ENCODE peak calls at places on chromosomes 5 and 9, in five cellular contexts. B is HEK293T; Q is activated naive CD4-positive, alpha-beta T cell treated with anti-CD3 and anti-CD28 coated beads, Interleukin-2, amount 50 U/mL, for 72 hours; W is stimulated activated CD8-positive, alpha-beta memory T cell treated with anti-CD3 and anti-CD28 coated beads, Interleukin-2, amount 100 ng/mL, for 48 hours; D is dorsolateral prefrontal cortex. O is an unnamed sample.

GRCh38 chr9:104900871-104901270 is 27.1 kb downstream of the ABCA1 start:
- DNase-seq in B (no peak), Q (no peak), W (no peak), D (no peak), O (no peak)

GRCh38 chr9:37100750-37101149 is 19.6 kb upstream of the ZCCHC7 start:
- DNase-seq in B (no peak), Q (no peak), W (no peak), D (no peak), O (no peak)

GRCh38 chr9:126459965-126460843 is 133.6 kb downstream of the MVB12B start:
- DNase-seq in B (no peak), Q (no peak), W (no peak), D (no peak), O (no peak)

GRCh38 chr5:113199122-113199905 is 222.7 kb downstream of the DCP2 start:
- DNase-seq in B (no peak), Q (no peak), W (no peak), D (no peak), O (no peak)

GRCh38 chr9:72354704-72355103 is 10.3 kb downstream of the ZFAND5 start:
- DNase-seq in B (no peak), Q (no peak), W (no peak), D (no peak), O (no peak)

GRCh38 chr5:14806452-14806851 is 65.1 kb downstream of the ANKH start:
- DNase-seq in B (no peak), Q (no peak), W (no peak), D (no peak), O (no peak)

GRCh38 chr9:69019808-69020207 is 5.9 kb upstream of the PRKACG start:
- DNase-seq in B (no peak), Q (no peak), W (no peak), D (no peak), O (no peak)

GRCh38 chr5:142925795-142926194 is 155.6 kb downstream of the ARHGAP26 start:
- DNase-seq in B (no peak), Q (no peak), W (no peak), D (no peak), O (no peak)

GRCh38 chr5:150219861-150220260 is 30.0 kb downstream of the SLC6A7 start:
- DNase-seq in B (no peak), Q (no peak), W (no peak), D (no peak), O (no peak)

GRCh38 chr9:13322828-13323550 is 43.5 kb upstream of the MPDZ start:
- DNase-seq in B (no peak), Q (no peak), W (no peak), D (no peak), O (no peak)

GRCh38 chr9:2214707-2215106 is 199.6 kb downstream of the SMARCA2 start:
- DNase-seq in B (no peak), Q (no peak), W (no peak), D (no peak), O (no peak)

GRCh38 chr9:134616341-134616740 is 25.3 kb upstream of the COL5A1 start:
- DNase-seq in B (no peak), Q (no peak), W (no peak), D (no peak), O (no peak)

GRCh38 chr5:170743876-170744212 is 39.7 kb upstream of the GABRP start:
- DNase-seq in B (no peak), Q (no peak), W (no peak), D (no peak), O (no peak)

GRCh38 chr5:127702913-127703575 is at the start of gene CCDC192:
- DNase-seq in B (no peak), Q (no peak), W (no peak), D (no peak), O (no peak)

GRCh38 chr9:129023036-129023907 is 4.9 kb downstream of the SH3GLB2 start:
- DNase-seq in B (peak; percentile 66), Q (no peak), W (no peak), D (no peak), O (no peak)

GRCh38 chr5:10416868-10417267 is 24.8 kb upstream of the ROPN1L start:
- DNase-seq in B (no peak), Q (no peak), W (no peak), D (no peak), O (no peak)

GRCh38 chr9:115328228-115328627 is 210.3 kb upstream of the TNC start:
- DNase-seq in B (no peak), Q (no peak), W (no peak), D (no peak), O (no peak)

GRCh38 chr9:120856700-120857099 is 14.0 kb upstream of the PSMD5 start:
- DNase-seq in B (no peak), Q (no peak), W (no peak), D (no peak), O (no peak)

GRCh38 chr9:91114450-91114849 is 247.3 kb downstream of the AUH start:
- DNase-seq in B (no peak), Q (no peak), W (no peak), D (no peak), O (no peak)

GRCh38 chr9:38084556-38084880 is 15.5 kb upstream of the SHB start:
- DNase-seq in B (no peak), Q (no peak), W (no peak), D (no peak), O (no peak)

GRCh38 chr5:376951-377325 is 55.4 kb downstream of the AHRR start:
- DNase-seq in B (no peak), Q (peak; percentile 50), W (no peak), D (peak; percentile 20), O (no peak)

GRCh38 chr5:171270136-171270535 is 38.9 kb upstream of the TLX3 start:
- DNase-seq in B (no peak), Q (no peak), W (no peak), D (no peak), O (no peak)

GRCh38 chr9:136118061-136118366 is 661 bp downstream of the TMEM250 start:
- DNase-seq in B (no peak), Q (no peak), W (no peak), D (no peak), O (no peak)

GRCh38 chr9:90778746-90779145 is 22.9 kb upstream of the SYK start:
- DNase-seq in B (no peak), Q (no peak), W (no peak), D (no peak), O (no peak)

GRCh38 chr5:110045153-110045552 is 355.4 kb downstream of the MAN2A1 start:
- DNase-seq in B (no peak), Q (no peak), W (no peak), D (no peak), O (no peak)

GRCh38 chr5:61357745-61358144 is 25.7 kb downstream of the ZSWIM6 start:
- DNase-seq in B (no peak), Q (no peak), W (no peak), D (no peak), O (no peak)

GRCh38 chr5:150256416-150257064 is 33.0 kb downstream of the CAMK2A start:
- DNase-seq in B (no peak), Q (no peak), W (no peak), D (no peak), O (no peak)

GRCh38 chr5:133993152-133993548 is 11.6 kb downstream of the VDAC1 start:
- DNase-seq in B (no peak), Q (no peak), W (no peak), D (no peak), O (no peak)

GRCh38 chr5:150021491-150022162 is 21.1 kb downstream of the HMGXB3 start:
- DNase-seq in B (no peak), Q (no peak), W (no peak), D (peak; percentile 50), O (no peak)

GRCh38 chr9:127803507-127804352 is 1.0 kb downstream of the FPGS start:
- DNase-seq in B (no peak), Q (no peak), W (no peak), D (no peak), O (no peak)

GRCh38 chr5:11234501-11234911 is 473.5 kb upstream of the DAP start:
- DNase-seq in B (no peak), Q (no peak), W (no peak), D (no peak), O (no peak)

GRCh38 chr9:125146247-125146646 is 2.9 kb upstream of the SCAI start:
- DNase-seq in B (no peak), Q (no peak), W (no peak), D (no peak), O (no peak)

GRCh38 chr9:21585756-21586752 is 103.9 kb upstream of the IFNE start:
- DNase-seq in B (no peak), Q (no peak), W (no peak), D (no peak), O (no peak)

GRCh38 chr5:174617910-174618309 is 106.5 kb upstream of the MSX2 start:
- DNase-seq in B (no peak), Q (no peak), W (no peak), D (no peak), O (no peak)

GRCh38 chr9:111250836-111251452 is 79.1 kb downstream of the OR2K2 start:
- DNase-seq in B (no peak), Q (no peak), W (no peak), D (no peak), O (no peak)

GRCh38 chr5:127660048-127660733 is 11.3 kb downstream of the CTXN3 start:
- DNase-seq in B (no peak), Q (no peak), W (no peak), D (no peak), O (no peak)

GRCh38 chr9:121778252-121779225 is 127.1 kb downstream of the DAB2IP start:
- DNase-seq in B (no peak), Q (no peak), W (no peak), D (no peak), O (no peak)

O was measured in activated gamma-delta T cell.